ENCODE peak calls at places on chromosomes 7 and 10, in nine cellular contexts. L is HFF-Myc; Q is lower leg skin; X is stimulated activated CD8-positive, alpha-beta memory T cell treated with anti-CD3 and anti-CD28 coated beads, Interleukin-7, amount 100 ng/mL, for 1 hour; V is stimulated activated CD4-positive, alpha-beta T cell treated with anti-CD3 and anti-CD28 coated beads, Interleukin-1b, Interleukin-23, amount 100 ng/mL, for 24 hours; K is heart right ventricle; E is OCI-LY7; U is AG04450; C is astrocyte of the hippocampus. O is an unnamed sample.

GRCh38 chr10:88066876-88067275 is 203.5 kb downstream of the PTEN start:
- DNase-seq in V (no peak), X (no peak), U (no peak), C (no peak), Q (peak; percentile 57), L (no peak), E (peak; percentile 86), K (no peak), O (no peak)

GRCh38 chr7:143988986-143989745 is 11.0 kb upstream of the OR6B1 start:
- DNase-seq in Q (no peak), K (no peak), V (no peak), C (peak; percentile 46), U (no peak), L (no peak), E (no peak), X (no peak), O (no peak)

GRCh38 chr10:51895209-51895608 is 195.8 kb upstream of the CSTF2T start:
- DNase-seq in K (peak; percentile 25), E (no peak), U (peak; percentile 6), X (no peak), L (no peak), V (no peak), C (no peak), Q (peak; percentile 91), O (no peak)

GRCh38 chr10:59214160-59214559 is 37.7 kb downstream of the PHYHIPL start:
- DNase-seq in K (no peak), X (no peak), C (no peak), L (no peak), V (no peak), U (no peak), E (no peak), Q (no peak), O (no peak)

GRCh38 chr10:31884386-31884785 is 44.2 kb downstream of the ARHGAP12 start:
- DNase-seq in K (no peak), V (no peak), L (no peak), U (no peak), X (no peak), Q (no peak), C (no peak), E (no peak), O (no peak)

GRCh38 chr7:148963583-148964509 is 64.5 kb downstream of the PDIA4 start:
- DNase-seq in C (peak; percentile 44), K (no peak), Q (peak; percentile 83), X (no peak), L (no peak), U (no peak), V (no peak), E (no peak), O (no peak)

GRCh38 chr7:3244241-3244814 is 56.7 kb upstream of the SDK1 start:
- DNase-seq in C (peak; percentile 83), E (no peak), K (no peak), V (no peak), L (peak; percentile 85), U (peak; percentile 68), X (no peak), Q (peak; percentile 29), O (peak; percentile 89)

GRCh38 chr10:103852856-103853255 is 2.5 kb downstream of the SH3PXD2A start:
- DNase-seq in C (no peak), L (no peak), E (no peak), X (no peak), K (no peak), Q (peak; percentile 85), U (no peak), V (no peak), O (no peak)

GRCh38 chr7:137692399-137692798 is 154.4 kb downstream of the DGKI start:
- DNase-seq in U (no peak), L (no peak), C (no peak), Q (no peak), K (no peak), X (no peak), E (no peak), V (no peak), O (no peak)

GRCh38 chr7:100119701-100120517 is 475 bp downstream of the CNPY4 start:
- DNase-seq in E (peak; percentile 77), C (peak; percentile 76), X (peak; percentile 47), L (no peak), Q (peak; percentile 95), K (peak; percentile 51), U (no peak), V (no peak), O (no peak)

GRCh38 chr10:269440-270074 is 134.3 kb downstream of the ZMYND11 start:
- DNase-seq in E (no peak), X (no peak), Q (no peak), K (no peak), C (no peak), U (no peak), L (no peak), V (no peak), O (no peak)

GRCh38 chr7:101923276-101923985 is 106.0 kb downstream of the CUX1 start:
- DNase-seq in L (no peak), U (no peak), V (no peak), X (no peak), C (peak; percentile 39), Q (no peak), E (no peak), K (no peak), O (no peak)

GRCh38 chr7:112788778-112789343 is 1.3 kb downstream of the TMEM168 start:
- DNase-seq in V (no peak), U (no peak), X (no peak), L (no peak), Q (no peak), C (no peak), E (no peak), K (no peak), O (no peak)

GRCh38 chr10:117536862-117537435 is 5.6 kb upstream of the EMX2 start:
- DNase-seq in V (no peak), Q (peak; percentile 89), K (no peak), X (no peak), U (no peak), L (no peak), C (no peak), E (no peak), O (no peak)

GRCh38 chr7:92827464-92827863 is 8.9 kb downstream of the CDK6 start:
- DNase-seq in L (no peak), U (no peak), E (no peak), K (no peak), Q (no peak), X (no peak), C (peak; percentile 32), V (no peak), O (no peak)

GRCh38 chr7:82444220-82445049 is 858 bp upstream of the CACNA2D1 start:
- DNase-seq in U (no peak), E (no peak), V (no peak), L (no peak), C (no peak), K (no peak), X (no peak), Q (no peak), O (peak; percentile 28)

GRCh38 chr10:69406816-69407580 is 9.7 kb downstream of the TACR2 start:
- DNase-seq in X (no peak), E (no peak), K (no peak), U (no peak), V (no peak), C (no peak), L (no peak), Q (no peak), O (no peak)

GRCh38 chr7:45219801-45220200 is 62.2 kb downstream of the RAMP3 start:
- DNase-seq in V (no peak), L (no peak), Q (peak; percentile 58), K (no peak), C (no peak), E (no peak), X (no peak), U (no peak), O (no peak)